ENCODE peak calls at places on chromosomes 12 and 14, in five cellular contexts. B, P, S, A and R are unnamed samples.

GRCh38 chr12:132729541-132730320 is 19.1 kb downstream of the PGAM5 start:
- DNase-seq in B (no peak), P (no peak), S (no peak), A (peak), R (no peak)

GRCh38 chr12:13465641-13466040 is 269.1 kb downstream of the EMP1 start:
- DNase-seq in B (no peak), P (no peak), S (no peak), A (no peak), R (no peak)

GRCh38 chr14:48325486-48325885 is 650.1 kb upstream of the MDGA2 start:
- DNase-seq in B (no peak), P (no peak), S (no peak), A (no peak), R (no peak)

GRCh38 chr14:77133718-77134338 is 7.8 kb downstream of the ZDHHC22 start:
- DNase-seq in B (peak), P (peak), S (no peak), A (no peak), R (peak)

GRCh38 chr14:94823556-94824341 is 53.8 kb upstream of the GSC start:
- DNase-seq in B (peak), P (no peak), S (no peak), A (no peak), R (peak)

GRCh38 chr12:76272292-76272691 is 75.9 kb downstream of the BBS10 start:
- DNase-seq in B (no peak), P (no peak), S (no peak), A (no peak), R (peak)

GRCh38 chr12:50276912-50277671 is 6.2 kb downstream of the LIMA1 start:
- DNase-seq in B (no peak), P (no peak), S (no peak), A (peak), R (no peak)

GRCh38 chr12:56007892-56008471 is 10.9 kb downstream of the SUOX start:
- DNase-seq in B (no peak), P (peak), S (no peak), A (no peak), R (no peak)

GRCh38 chr14:49986344-49987014 is 93.6 kb downstream of the ARF6 start:
- DNase-seq in B (no peak), P (no peak), S (no peak), A (no peak), R (peak)

GRCh38 chr12:73106296-73106695 is 834.1 kb downstream of the TRHDE start:
- DNase-seq in B (no peak), P (no peak), S (no peak), A (no peak), R (no peak)

GRCh38 chr12:9793774-9794395 is 33.2 kb upstream of the CD69 start:
- DNase-seq in B (peak), P (no peak), S (no peak), A (no peak), R (no peak)

GRCh38 chr12:39296496-39296895 is 146.4 kb downstream of the KIF21A start:
- DNase-seq in B (no peak), P (no peak), S (no peak), A (no peak), R (no peak)

GRCh38 chr14:75427482-75428229 is at the start of gene JDP2:
- DNase-seq in B (peak), P (peak), S (no peak), A (peak), R (peak)

GRCh38 chr14:70096866-70097265 is 91.9 kb downstream of the SLC8A3 start:
- DNase-seq in B (peak), P (peak), S (no peak), A (peak), R (peak)

GRCh38 chr14:59964251-59965007 is 44.5 kb downstream of the LRRC9 start:
- DNase-seq in B (no peak), P (no peak), S (no peak), A (no peak), R (no peak)

DNA sequence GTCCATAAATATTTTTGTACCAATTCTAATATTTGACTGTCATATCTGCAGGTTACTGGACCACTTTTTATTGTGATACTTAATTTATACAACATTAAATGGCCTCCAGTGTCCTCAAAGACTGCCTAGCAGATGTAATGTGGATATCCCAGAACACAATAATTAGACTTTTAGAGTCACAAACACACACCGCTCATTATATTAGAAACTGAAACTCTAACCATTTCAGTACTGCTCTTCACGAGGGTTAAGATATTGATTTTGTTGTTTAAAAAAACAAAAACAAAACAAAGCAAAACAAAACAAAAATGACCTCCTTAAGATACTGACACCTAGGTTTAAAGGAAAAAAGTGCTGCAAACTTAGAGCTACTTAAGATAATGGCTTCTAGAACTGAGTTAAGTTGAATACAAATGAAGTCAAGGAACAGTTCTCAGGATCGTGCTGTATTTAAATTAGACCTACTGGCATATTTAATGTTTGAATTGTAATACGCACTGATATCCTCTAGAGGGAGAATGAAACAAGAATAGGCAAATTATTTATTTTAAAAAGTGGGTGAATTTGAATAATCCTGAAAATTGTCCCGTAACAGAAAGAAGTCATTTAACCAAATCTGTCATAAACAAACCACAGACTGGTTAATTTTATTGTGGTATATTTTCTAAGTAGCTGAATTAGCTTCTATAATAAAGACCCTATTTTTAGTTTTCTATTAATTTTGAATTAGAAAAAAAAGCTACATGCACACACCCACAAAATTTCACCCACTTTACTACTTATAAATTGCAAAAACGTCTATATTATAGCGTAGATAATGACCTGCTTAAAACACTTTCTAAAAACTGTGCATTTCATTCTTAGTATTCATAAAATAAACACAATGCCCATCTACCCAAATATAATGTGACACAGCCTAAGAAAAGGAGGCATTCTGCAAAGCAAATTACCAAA is 395.2 kb upstream of the DCN start:
- DNase-seq in B (peak), P (peak), S (no peak), A (peak), R (no peak)
- TF ChIP-seq FOXM1 in B (no peak), P (no peak), S (no peak), A (no peak), R (no peak)

DNA sequence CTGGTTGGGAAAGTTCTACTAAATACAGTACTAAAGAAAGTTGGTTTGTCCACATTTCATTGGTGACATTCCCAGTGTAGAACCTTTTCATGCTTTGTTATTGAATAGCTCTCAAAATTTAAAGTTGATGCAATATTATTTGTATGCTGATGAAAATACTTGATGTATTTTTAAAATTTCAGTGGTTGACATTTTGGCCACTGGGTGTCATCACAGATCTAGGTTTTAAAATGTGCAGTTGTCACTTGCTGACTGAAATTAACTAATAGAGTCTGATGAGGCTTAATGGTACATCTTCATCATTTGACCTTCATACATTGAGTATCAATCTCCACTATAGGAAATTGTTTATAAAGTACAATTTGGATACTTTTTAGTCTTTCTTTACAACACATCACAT is 37.1 kb downstream of the CMAS start:
- DNase-seq in B (peak), P (no peak), S (no peak), A (no peak), R (peak)
- TF ChIP-seq FOXM1 in B (no peak), P (no peak), S (no peak), A (no peak), R (no peak)

GRCh38 chr12:111330800-111331752 is 37.8 kb downstream of the PHETA1 start:
- DNase-seq in B (peak), P (peak), S (no peak), A (no peak), R (peak)
- TF ChIP-seq FOXM1 in B (no peak), P (no peak), S (no peak), A (no peak), R (no peak)

DNA sequence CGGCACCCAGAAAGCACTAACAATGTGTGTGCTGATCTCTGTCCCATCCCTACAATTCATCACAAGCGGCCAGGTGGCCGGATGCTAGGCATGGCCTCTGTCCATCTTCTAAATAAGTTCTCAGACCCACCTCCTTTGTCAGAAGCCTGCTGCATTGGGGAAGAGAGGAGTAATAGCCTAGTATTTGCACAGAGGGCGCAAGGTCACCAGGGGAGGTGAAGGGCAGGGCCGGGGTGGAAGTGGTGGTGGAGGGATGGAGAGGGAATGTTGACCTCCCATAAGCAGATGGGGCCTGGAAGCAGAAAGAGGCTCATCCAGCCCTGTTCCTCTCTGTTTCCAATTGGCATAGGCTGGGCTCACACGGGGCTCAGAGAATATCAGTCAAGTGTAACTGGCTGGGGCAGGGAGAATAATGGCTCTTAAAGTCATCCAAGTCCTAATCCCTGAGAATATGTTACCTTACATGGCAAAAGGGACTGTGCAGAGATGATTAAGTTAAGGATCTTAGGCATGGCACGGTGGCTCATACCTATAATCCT is 6.9 kb downstream of the RILPL1 start:
- DNase-seq in B (no peak), P (no peak), S (no peak), A (no peak), R (no peak)
- TF ChIP-seq FOXM1 in B (no peak), P (no peak), S (no peak), A (no peak), R (no peak)

GRCh38 chr12:107912421-107913004 is 138.0 kb downstream of the ASCL4 start:
- DNase-seq in B (peak), P (peak), S (no peak), A (peak), R (no peak)

GRCh38 chr12:107914460-107914977 is 140.0 kb downstream of the ASCL4 start:
- DNase-seq in B (peak), P (no peak), S (no peak), A (no peak), R (no peak)

GRCh38 chr12:107921062-107921461 is 146.6 kb downstream of the ASCL4 start:
- DNase-seq in B (no peak), P (no peak), S (no peak), A (no peak), R (no peak)

DNA sequence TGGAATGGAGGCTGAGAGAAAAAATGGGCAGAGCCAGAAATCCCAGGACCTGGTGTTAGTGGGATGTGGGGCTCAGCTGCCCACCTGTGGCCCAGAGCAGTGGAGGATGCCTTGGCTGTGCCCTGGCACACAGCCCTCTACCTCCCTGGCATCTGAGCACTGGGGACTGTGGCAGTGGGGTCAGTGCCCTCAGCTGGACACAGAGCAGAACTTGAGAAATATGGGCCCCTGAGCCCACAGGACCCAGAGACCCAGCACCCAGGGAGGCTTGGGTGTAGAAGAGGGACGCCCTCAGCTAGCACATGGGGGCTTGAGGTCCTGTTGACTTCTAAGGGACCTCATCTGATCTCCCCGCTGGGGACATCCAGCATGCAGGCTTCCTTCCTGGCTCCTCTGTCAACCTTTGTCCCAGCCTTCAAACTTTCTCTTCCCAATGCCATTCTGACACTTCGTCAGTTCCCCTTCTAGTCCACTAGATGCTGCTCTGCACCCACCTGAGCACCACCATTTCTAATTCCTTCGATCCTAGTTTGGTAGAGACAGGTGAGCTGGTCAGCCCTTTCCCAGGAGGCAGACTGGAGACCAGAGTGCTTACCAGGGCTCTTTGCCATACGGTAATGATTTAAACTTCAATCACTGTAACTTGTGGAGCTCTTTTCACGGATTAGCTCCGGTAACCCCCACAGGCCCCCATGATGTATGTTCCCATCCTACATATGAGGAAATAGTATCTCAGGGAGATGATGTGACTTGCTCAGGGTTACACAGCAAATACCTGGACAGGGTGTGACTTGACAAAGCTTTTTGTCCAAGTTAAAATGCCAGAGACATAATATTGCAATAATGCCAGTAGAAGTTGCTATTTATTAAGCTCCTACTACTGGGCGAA is 143.7 kb downstream of the ASCL4 start:
- DNase-seq in B (peak), P (peak), S (no peak), A (peak), R (peak)
- TF ChIP-seq FOXM1 in B (no peak), P (no peak), S (no peak), A (no peak), R (no peak)

GRCh38 chr14:55354500-55354899 is 57.1 kb downstream of the ATG14 start:
- DNase-seq in B (peak), P (peak), S (no peak), A (peak), R (peak)
- TF ChIP-seq FOXM1 in B (no peak), P (no peak), S (no peak), A (no peak), R (no peak)

DNA sequence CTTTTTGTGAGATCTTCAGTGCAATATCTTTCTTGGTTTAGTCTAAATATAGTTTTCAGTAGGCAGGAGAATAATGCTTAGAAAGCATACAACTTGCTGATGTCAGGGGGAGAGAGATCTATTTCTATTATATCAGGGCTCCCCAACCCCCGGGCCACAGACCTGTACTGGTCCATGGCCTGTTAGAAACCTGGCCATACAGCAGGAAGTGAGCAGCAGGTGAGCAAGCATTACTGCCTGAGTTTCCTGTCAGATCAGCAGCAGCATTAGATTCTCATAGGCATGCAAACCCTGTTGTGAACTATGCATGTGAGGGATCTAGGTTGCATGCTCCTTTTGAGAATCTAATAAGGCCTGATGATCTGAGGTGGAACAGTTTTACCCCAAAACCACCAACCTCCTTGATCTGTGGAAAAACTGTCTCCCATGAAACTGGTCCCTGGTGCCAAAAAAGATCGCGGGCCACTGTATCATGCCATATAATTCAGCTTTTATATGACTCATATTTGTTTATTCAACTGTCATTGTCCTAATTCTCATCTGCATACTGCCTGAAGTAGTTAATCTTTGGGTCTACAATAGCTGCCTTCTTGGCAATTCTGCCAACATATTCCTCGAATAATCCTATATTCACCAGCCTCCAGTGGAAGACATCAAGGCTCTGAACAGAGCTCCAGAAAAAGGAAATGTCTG is 163.6 kb upstream of the DYRK2 start:
- DNase-seq in B (no peak), P (no peak), S (peak), A (no peak), R (no peak)
- TF ChIP-seq FOXM1 in B (no peak), P (no peak), S (no peak), A (no peak), R (no peak)

DNA sequence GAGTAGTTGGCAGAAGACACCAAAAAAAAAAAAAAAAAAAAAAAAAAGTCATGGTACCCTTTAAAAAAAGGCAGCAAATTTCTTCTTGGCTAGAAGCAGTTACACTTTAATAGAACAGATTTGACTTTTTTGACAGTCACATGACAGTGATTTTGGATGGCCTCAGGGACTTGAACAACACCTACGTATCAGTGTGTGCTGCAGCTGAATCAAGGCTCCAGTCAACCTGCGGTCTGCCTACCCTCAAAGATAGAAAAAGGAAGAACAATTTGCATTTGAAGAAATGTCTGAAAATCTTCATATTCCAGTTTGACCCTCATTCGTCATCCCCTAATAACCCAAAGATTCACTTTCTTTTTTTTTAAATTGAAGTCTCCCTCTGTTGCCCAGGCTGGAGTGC is 53.9 kb downstream of the MDM2 start:
- DNase-seq in B (no peak), P (no peak), S (no peak), A (no peak), R (no peak)
- TF ChIP-seq FOXM1 in B (no peak), P (no peak), S (no peak), A (no peak), R (no peak)

GRCh38 chr12:91043408-91043807 is 14.4 kb downstream of the KERA start:
- DNase-seq in B (no peak), P (no peak), S (no peak), A (no peak), R (no peak)
- TF ChIP-seq FOXM1 in B (no peak), P (no peak), S (no peak), A (no peak), R (no peak)